ENCODE peak calls at places on chromosomes 11 and 22, in nine cellular contexts. J is stimulated activated CD4-positive, alpha-beta T cell treated with anti-CD3 and anti-CD28 coated beads, Interleukin-4, amount 100 ng/mL, for 24 hours; Y is HT-29; N is amygdala; K is left ventricle myocardium inferior; W is activated T-cell treated with anti-CD3 and anti-CD28 coated beads, Interleukin-2, amount 50 U/mL, for 1 hour; A is PC-3; S is GM12878; X is uterus. M is an unnamed sample.
A peak's percentile ranks its signal among the peaks of the same experiment; 100 is the strongest.

GRCh38 chr22:36289406-36289870 is 36.5 kb downstream of the APOL1 start:
- DNase-seq in K (no peak), S (no peak), X (no peak), J (no peak), N (no peak), Y (no peak), A (no peak), W (peak; percentile 17), M (no peak)

GRCh38 chr11:113394919-113395318 is 7.3 kb downstream of the ANKK1 start:
- DNase-seq in N (no peak), A (no peak), S (no peak), X (no peak), J (no peak), K (no peak), W (no peak), Y (no peak), M (no peak)

GRCh38 chr11:65445101-65445603 is 22.6 kb downstream of the NEAT1 start:
- DNase-seq in S (no peak), J (no peak), A (peak; percentile 15), Y (peak; percentile 14), N (no peak), K (no peak), W (no peak), X (peak; percentile 14), M (no peak)

GRCh38 chr11:75867778-75868374 is 52.9 kb downstream of the UVRAG start:
- DNase-seq in W (no peak), S (peak; percentile 24), N (no peak), J (peak; percentile 58), X (no peak), K (no peak), A (peak; percentile 85), Y (peak; percentile 87), M (no peak)

GRCh38 chr11:12958984-12959383 is 50.1 kb upstream of the RASSF10 start:
- DNase-seq in S (no peak), Y (no peak), N (no peak), A (no peak), K (no peak), W (no peak), X (no peak), J (no peak), M (no peak)

GRCh38 chr11:82738116-82738515 is 4.5 kb upstream of the FAM181B start:
- DNase-seq in N (no peak), K (no peak), A (no peak), X (no peak), W (no peak), Y (no peak), J (no peak), S (no peak), M (no peak)

GRCh38 chr22:37824674-37825641 is 1.8 kb downstream of the GALR3 start:
- DNase-seq in K (no peak), S (no peak), J (no peak), W (no peak), X (no peak), A (no peak), Y (no peak), N (no peak), M (no peak)

GRCh38 chr22:23207786-23208325 is 27.5 kb downstream of the BCR start:
- DNase-seq in K (no peak), Y (no peak), N (no peak), S (no peak), W (no peak), A (no peak), X (no peak), J (no peak), M (no peak)

GRCh38 chr22:45103756-45104155 is 60.0 kb upstream of the NUP50 start:
- DNase-seq in X (no peak), A (no peak), J (no peak), N (no peak), K (no peak), S (no peak), Y (no peak), W (no peak), M (no peak)

GRCh38 chr11:110972640-110973039 is 260.4 kb upstream of the ARHGAP20 start:
- DNase-seq in N (no peak), S (no peak), A (peak; percentile 26), W (no peak), K (no peak), J (no peak), X (no peak), Y (no peak), M (peak; percentile 78)

GRCh38 chr22:38873469-38874411 is 1.7 kb upstream of the CBX6 start:
- DNase-seq in N (no peak), X (no peak), A (peak; percentile 67), J (peak; percentile 85), S (peak; percentile 59), W (peak; percentile 51), Y (no peak), K (no peak), M (peak; percentile 38)

GRCh38 chr11:47571895-47572294 is 6.5 kb downstream of the PTPMT1 start:
- DNase-seq in X (no peak), S (no peak), J (no peak), K (no peak), Y (no peak), W (no peak), A (no peak), N (no peak), M (no peak)

GRCh38 chr11:132851247-132851646 is 681.1 kb downstream of the OPCML start:
- DNase-seq in X (no peak), N (no peak), Y (no peak), J (no peak), A (no peak), K (no peak), W (no peak), S (no peak), M (no peak)

GRCh38 chr11:91248199-91248807 is 976.3 kb upstream of the FAT3 start:
- DNase-seq in W (no peak), N (no peak), S (no peak), J (no peak), A (peak; percentile 84), K (no peak), X (no peak), Y (peak; percentile 77), M (no peak)

GRCh38 chr11:38594881-38595280 is 1996.8 kb upstream of the RAG2 start:
- DNase-seq in Y (no peak), J (no peak), W (no peak), K (no peak), A (no peak), S (no peak), N (no peak), X (no peak), M (no peak)

GRCh38 chr11:125262194-125262824 is 97.8 kb downstream of the PKNOX2 start:
- DNase-seq in K (no peak), J (no peak), W (no peak), A (no peak), N (no peak), Y (no peak), X (no peak), S (no peak), M (no peak)

GRCh38 chr11:72141066-72141465 is 5.5 kb downstream of the FOLR3 start:
- DNase-seq in K (no peak), X (no peak), W (no peak), S (no peak), A (peak; percentile 78), J (peak; percentile 21), Y (no peak), N (no peak), M (no peak)

GRCh38 chr11:1033016-1033798 is 3.3 kb downstream of the MUC6 start:
- DNase-seq in N (no peak), K (no peak), W (no peak), A (no peak), Y (no peak), J (no peak), X (no peak), S (no peak), M (no peak)

GRCh38 chr11:118342503-118343161 is at the start of gene CD3D:
- DNase-seq in N (no peak), A (no peak), X (no peak), J (peak; percentile 76), K (no peak), W (peak; percentile 70), Y (no peak), S (no peak), M (no peak)

GRCh38 chr22:49351761-49352221 is 475.9 kb downstream of the BRD1 start:
- DNase-seq in N (no peak), A (no peak), K (no peak), S (no peak), X (no peak), J (no peak), W (no peak), Y (no peak), M (no peak)

GRCh38 chr11:109697140-109697843 is 275.3 kb downstream of the C11orf87 start:
- DNase-seq in N (no peak), Y (peak; percentile 59), X (no peak), S (no peak), A (peak; percentile 64), J (no peak), K (no peak), W (no peak), M (no peak)

GRCh38 chr11:109342261-109342660 is 79.7 kb upstream of the C11orf87 start:
- DNase-seq in K (no peak), X (no peak), Y (no peak), W (no peak), A (no peak), N (no peak), S (no peak), J (no peak), M (no peak)

GRCh38 chr11:67983916-67984315 is 20.0 kb downstream of the UNC93B1 start:
- DNase-seq in W (no peak), K (no peak), A (no peak), N (no peak), J (no peak), S (no peak), X (no peak), Y (no peak), M (no peak)

GRCh38 chr11:94010136-94010535 is 11.0 kb upstream of the HEPHL1 start:
- DNase-seq in X (no peak), J (no peak), A (peak; percentile 33), S (no peak), N (no peak), Y (no peak), K (no peak), W (no peak), M (no peak)